ENCODE peak calls at places on chromosomes 12 and 14, in eight cellular contexts. L, M, J, K, X, Z, U and P are unnamed samples.

GRCh38 chr12:15220961-15221885 is at the start of gene RERG:
- DNase-seq in M (peak), K (peak), X (peak), U (peak), Z (peak), L (peak), J (peak), P (peak)

GRCh38 chr12:56928262-56928661 is 5.9 kb downstream of the SDR9C7 start:
- DNase-seq in M (no peak), U (no peak), Z (no peak), L (no peak), J (no peak), X (no peak), K (no peak), P (no peak)

GRCh38 chr14:74563233-74563585 is 48.8 kb downstream of the LTBP2 start:
- DNase-seq in J (no peak), K (no peak), U (no peak), X (no peak), L (peak), M (no peak), Z (peak), P (no peak)

GRCh38 chr12:27924350-27925140 is 48.0 kb downstream of the PTHLH start:
- DNase-seq in U (no peak), J (no peak), Z (peak), M (peak), K (no peak), L (peak), X (no peak), P (no peak)

GRCh38 chr12:9674226-9674590 is 4.7 kb downstream of the CLEC2D start:
- DNase-seq in U (peak), J (no peak), K (no peak), X (no peak), L (no peak), M (no peak), Z (no peak), P (peak)

GRCh38 chr12:67958187-67958586 is 31.1 kb upstream of the IFNG-AS1 start:
- DNase-seq in U (no peak), L (peak), Z (no peak), X (no peak), J (no peak), K (no peak), M (no peak), P (no peak)

GRCh38 chr12:89748791-89749190 is 40.2 kb upstream of the ATP2B1 start:
- DNase-seq in X (no peak), Z (no peak), K (no peak), U (no peak), M (no peak), L (no peak), J (no peak), P (no peak)

GRCh38 chr14:98946995-98947394 is 325.0 kb downstream of the BCL11B start:
- DNase-seq in U (no peak), X (no peak), K (no peak), J (no peak), M (no peak), Z (no peak), L (no peak), P (no peak)

GRCh38 chr12:65614259-65614658 is 210.0 kb upstream of the HMGA2 start:
- DNase-seq in X (no peak), Z (no peak), K (no peak), U (no peak), M (no peak), J (no peak), L (no peak), P (no peak)

GRCh38 chr14:69303086-69303485 is 43.1 kb downstream of the GALNT16 start:
- DNase-seq in X (no peak), J (no peak), L (no peak), K (no peak), M (no peak), U (no peak), Z (no peak), P (no peak)

GRCh38 chr14:99321236-99321925 is 49.4 kb upstream of the BCL11B start:
- DNase-seq in Z (no peak), L (no peak), U (no peak), X (no peak), K (no peak), M (no peak), J (no peak), P (no peak)

GRCh38 chr12:114013601-114014345 is 47.6 kb upstream of the RBM19 start:
- DNase-seq in Z (peak), X (peak), L (peak), K (peak), J (no peak), U (peak), M (peak), P (peak)

GRCh38 chr12:126483145-126484068 is 1418.2 kb downstream of the AACS start:
- DNase-seq in X (no peak), L (peak), K (no peak), M (peak), J (no peak), U (no peak), Z (peak), P (no peak)

GRCh38 chr12:58877243-58877743 is 43.0 kb downstream of the LRIG3 start:
- DNase-seq in M (peak), Z (peak), U (no peak), X (no peak), J (no peak), L (peak), K (no peak), P (no peak)

GRCh38 chr14:33062881-33063280 is 124.2 kb downstream of the NPAS3 start:
- DNase-seq in K (no peak), M (peak), L (peak), X (no peak), J (no peak), U (no peak), Z (peak), P (no peak)

GRCh38 chr12:123828120-123828519 is 66.0 kb downstream of the DNAH10 start:
- DNase-seq in X (no peak), K (no peak), L (no peak), J (no peak), M (no peak), U (no peak), Z (no peak), P (no peak)

GRCh38 chr12:56631790-56632700 is 1.9 kb upstream of the BAZ2A start:
- DNase-seq in X (peak), U (peak), L (peak), M (peak), Z (peak), K (peak), J (no peak), P (peak)

GRCh38 chr12:33560653-33561208 is 121.1 kb upstream of the SYT10 start:
- DNase-seq in L (no peak), K (no peak), J (no peak), Z (no peak), M (no peak), U (no peak), X (no peak), P (no peak)

GRCh38 chr12:14214495-14214894 is 151.0 kb upstream of the ATF7IP start:
- DNase-seq in X (no peak), K (no peak), M (no peak), L (no peak), J (no peak), Z (no peak), U (no peak), P (no peak)

GRCh38 chr12:68370006-68370590 is 37.9 kb upstream of the MDM1 start:
- DNase-seq in Z (no peak), U (no peak), K (no peak), M (no peak), L (no peak), X (no peak), J (no peak), P (no peak)